ENCODE peak calls at places on chromosomes 16 and 17, in six cellular contexts. U, B, Z, X, E and H are unnamed samples.

GRCh38 chr16:83898463-83899271 is at the start of gene MLYCD:
- DNase-seq in U (peak), B (peak), Z (peak), X (peak), E (peak), H (peak)

GRCh38 chr16:8849411-8850011 is 19.3 kb downstream of the CARHSP1 start:
- DNase-seq in U (no peak), B (no peak), Z (no peak), X (no peak), E (no peak), H (no peak)

GRCh38 chr17:76388966-76389888 is 4.8 kb downstream of the SPHK1 start:
- DNase-seq in U (peak), B (no peak), Z (no peak), X (no peak), E (no peak), H (no peak)

GRCh38 chr17:36534881-36535668 is at the start of gene PIGW:
- DNase-seq in U (peak), B (peak), Z (peak), X (peak), E (peak), H (peak)

GRCh38 chr17:50257574-50258224 is 16.6 kb upstream of the TMEM92 start:
- DNase-seq in U (peak), B (no peak), Z (no peak), X (no peak), E (no peak), H (no peak)

GRCh38 chr17:82959990-82960418 is 119.4 kb upstream of the METRNL start:
- DNase-seq in U (peak), B (no peak), Z (no peak), X (no peak), E (no peak), H (no peak)

GRCh38 chr16:17339764-17340541 is 130.8 kb downstream of the XYLT1 start:
- DNase-seq in U (no peak), B (no peak), Z (no peak), X (no peak), E (peak), H (no peak)

GRCh38 chr17:1182831-1183578 is 3.2 kb upstream of the ABR start:
- DNase-seq in U (no peak), B (no peak), Z (no peak), X (no peak), E (no peak), H (no peak)

GRCh38 chr16:66335704-66336329 is 30.7 kb upstream of the CDH5 start:
- DNase-seq in U (no peak), B (no peak), Z (peak), X (no peak), E (peak), H (peak)

GRCh38 chr16:74190292-74190691 is 106.3 kb upstream of the PSMD7 start:
- DNase-seq in U (no peak), B (no peak), Z (no peak), X (no peak), E (no peak), H (no peak)

GRCh38 chr17:10172241-10172741 is 26.1 kb downstream of the GAS7 start:
- DNase-seq in U (no peak), B (no peak), Z (no peak), X (no peak), E (no peak), H (peak)

GRCh38 chr16:84732674-84733352 is 33.0 kb downstream of the USP10 start:
- DNase-seq in U (no peak), B (no peak), Z (no peak), X (no peak), E (no peak), H (no peak)

GRCh38 chr17:61422116-61422799 is 22.6 kb downstream of the TBX2 start:
- DNase-seq in U (no peak), B (no peak), Z (no peak), X (no peak), E (no peak), H (no peak)

GRCh38 chr16:86380045-86380444 is 130.3 kb upstream of the FOXF1 start:
- DNase-seq in U (no peak), B (no peak), Z (no peak), X (no peak), E (no peak), H (no peak)

GRCh38 chr16:11089504-11090124 is 145.2 kb downstream of the CLEC16A start:
- DNase-seq in U (no peak), B (no peak), Z (no peak), X (no peak), E (peak), H (no peak)

GRCh38 chr17:3474212-3474611 is 1.6 kb upstream of the ASPA start:
- DNase-seq in U (no peak), B (no peak), Z (no peak), X (no peak), E (peak), H (no peak)